ENCODE peak calls at places on chromosomes 4 and X, in seven cellular contexts. One of them, this sample, is unnamed.

GRCh38 chr4:180099962-180100361 is 2143.2 kb upstream of the TENM3 start:
- DNase-seq in nephron progenitor cell: no peak
- DNase-seq in cardiac fibroblast: no peak
- DNase-seq in substantia nigra: no peak
- DNase-seq in GM19239: no peak
- DNase-seq in cardiac muscle cell: no peak
- DNase-seq in HCEC 1CT: no peak
- DNase-seq in this sample: no peak

GRCh38 chrX:47191331-47191730 is 2.3 kb upstream of the UBA1 start:
- DNase-seq in nephron progenitor cell: peak
- DNase-seq in cardiac fibroblast: peak
- DNase-seq in substantia nigra: no peak
- DNase-seq in GM19239: peak
- DNase-seq in cardiac muscle cell: no peak
- DNase-seq in HCEC 1CT: peak
- DNase-seq in this sample: no peak

GRCh38 chr4:113457886-113458285 is 303.7 kb downstream of the CAMK2D start:
- DNase-seq in nephron progenitor cell: no peak
- DNase-seq in cardiac fibroblast: no peak
- DNase-seq in substantia nigra: no peak
- DNase-seq in GM19239: no peak
- DNase-seq in cardiac muscle cell: no peak
- DNase-seq in HCEC 1CT: no peak
- DNase-seq in this sample: no peak

GRCh38 chrX:16239211-16239610 is 71.9 kb downstream of the MAGEB17 start:
- DNase-seq in nephron progenitor cell: no peak
- DNase-seq in cardiac fibroblast: peak
- DNase-seq in substantia nigra: no peak
- DNase-seq in GM19239: no peak
- DNase-seq in cardiac muscle cell: peak
- DNase-seq in HCEC 1CT: peak
- DNase-seq in this sample: no peak

GRCh38 chr4:104826171-104826570 is 320.5 kb upstream of the TET2 start:
- DNase-seq in nephron progenitor cell: no peak
- DNase-seq in cardiac fibroblast: no peak
- DNase-seq in substantia nigra: no peak
- DNase-seq in GM19239: no peak
- DNase-seq in cardiac muscle cell: no peak
- DNase-seq in HCEC 1CT: no peak
- DNase-seq in this sample: no peak

GRCh38 chr4:38151870-38152269 is 191.7 kb downstream of the PTTG2 start:
- DNase-seq in nephron progenitor cell: no peak
- DNase-seq in cardiac fibroblast: no peak
- DNase-seq in substantia nigra: no peak
- DNase-seq in GM19239: no peak
- DNase-seq in cardiac muscle cell: no peak
- DNase-seq in HCEC 1CT: no peak
- DNase-seq in this sample: no peak

GRCh38 chr4:169397762-169398161 is 127.0 kb upstream of the SH3RF1 start:
- DNase-seq in nephron progenitor cell: no peak
- DNase-seq in cardiac fibroblast: peak
- DNase-seq in substantia nigra: no peak
- DNase-seq in GM19239: no peak
- DNase-seq in cardiac muscle cell: peak
- DNase-seq in HCEC 1CT: peak
- DNase-seq in this sample: no peak

GRCh38 chr4:120682981-120683380 is 239.5 kb downstream of the PRDM5 start:
- DNase-seq in nephron progenitor cell: no peak
- DNase-seq in cardiac fibroblast: no peak
- DNase-seq in substantia nigra: no peak
- DNase-seq in GM19239: no peak
- DNase-seq in cardiac muscle cell: no peak
- DNase-seq in HCEC 1CT: no peak
- DNase-seq in this sample: no peak

GRCh38 chr4:163492951-163493504 is 1.5 kb upstream of the TMA16 start:
- DNase-seq in nephron progenitor cell: no peak
- DNase-seq in cardiac fibroblast: no peak
- DNase-seq in substantia nigra: no peak
- DNase-seq in GM19239: no peak
- DNase-seq in cardiac muscle cell: no peak
- DNase-seq in HCEC 1CT: no peak
- DNase-seq in this sample: no peak

GRCh38 chrX:142096263-142096662 is 108.8 kb downstream of the MAGEC2 start:
- DNase-seq in nephron progenitor cell: no peak
- DNase-seq in cardiac fibroblast: no peak
- DNase-seq in substantia nigra: no peak
- DNase-seq in GM19239: no peak
- DNase-seq in cardiac muscle cell: peak
- DNase-seq in HCEC 1CT: no peak
- DNase-seq in this sample: no peak

GRCh38 chr4:137749466-137749865 is 217.2 kb upstream of the PCDH18 start:
- DNase-seq in nephron progenitor cell: no peak
- DNase-seq in cardiac fibroblast: peak
- DNase-seq in substantia nigra: no peak
- DNase-seq in GM19239: no peak
- DNase-seq in cardiac muscle cell: peak
- DNase-seq in HCEC 1CT: peak
- DNase-seq in this sample: no peak

GRCh38 chr4:58734030-58734673 is 1624.0 kb upstream of the IGFBP7 start:
- DNase-seq in nephron progenitor cell: no peak
- DNase-seq in cardiac fibroblast: no peak
- DNase-seq in substantia nigra: no peak
- DNase-seq in GM19239: no peak
- DNase-seq in cardiac muscle cell: no peak
- DNase-seq in HCEC 1CT: no peak
- DNase-seq in this sample: no peak

GRCh38 chr4:184747034-184747830 is 13.3 kb upstream of the CENPU start:
- DNase-seq in nephron progenitor cell: no peak
- DNase-seq in cardiac fibroblast: no peak
- DNase-seq in substantia nigra: no peak
- DNase-seq in GM19239: no peak
- DNase-seq in cardiac muscle cell: no peak
- DNase-seq in HCEC 1CT: no peak
- DNase-seq in this sample: no peak

GRCh38 chr4:155025762-155026457 is 182.5 kb upstream of the NPY2R start:
- DNase-seq in nephron progenitor cell: peak
- DNase-seq in cardiac fibroblast: peak
- DNase-seq in substantia nigra: peak
- DNase-seq in GM19239: no peak
- DNase-seq in cardiac muscle cell: peak
- DNase-seq in HCEC 1CT: peak
- DNase-seq in this sample: no peak

GRCh38 chr4:110540606-110541440 is 64.9 kb downstream of the ENPEP start:
- DNase-seq in nephron progenitor cell: no peak
- DNase-seq in cardiac fibroblast: peak
- DNase-seq in substantia nigra: no peak
- DNase-seq in GM19239: no peak
- DNase-seq in cardiac muscle cell: peak
- DNase-seq in HCEC 1CT: peak
- DNase-seq in this sample: no peak

GRCh38 chr4:6333301-6334202 is 63.9 kb downstream of the WFS1 start:
- DNase-seq in nephron progenitor cell: no peak
- DNase-seq in cardiac fibroblast: peak
- DNase-seq in substantia nigra: no peak
- DNase-seq in GM19239: no peak
- DNase-seq in cardiac muscle cell: no peak
- DNase-seq in HCEC 1CT: peak
- DNase-seq in this sample: no peak

GRCh38 chr4:167555338-167556022 is 321.2 kb upstream of the SPOCK3 start:
- DNase-seq in nephron progenitor cell: no peak
- DNase-seq in cardiac fibroblast: peak
- DNase-seq in substantia nigra: no peak
- DNase-seq in GM19239: no peak
- DNase-seq in cardiac muscle cell: no peak
- DNase-seq in HCEC 1CT: peak
- DNase-seq in this sample: no peak

GRCh38 chr4:150217192-150217591 is 138.9 kb downstream of the DCLK2 start:
- DNase-seq in nephron progenitor cell: no peak
- DNase-seq in cardiac fibroblast: peak
- DNase-seq in substantia nigra: peak
- DNase-seq in GM19239: no peak
- DNase-seq in cardiac muscle cell: peak
- DNase-seq in HCEC 1CT: peak
- DNase-seq in this sample: peak

GRCh38 chrX:79094075-79094832 is 50.2 kb upstream of the GPR174 start:
- DNase-seq in nephron progenitor cell: no peak
- DNase-seq in cardiac fibroblast: no peak
- DNase-seq in substantia nigra: no peak
- DNase-seq in GM19239: no peak
- DNase-seq in cardiac muscle cell: no peak
- DNase-seq in HCEC 1CT: no peak
- DNase-seq in this sample: no peak

GRCh38 chr4:85611661-85612060 is 136.7 kb downstream of the ARHGAP24 start:
- DNase-seq in nephron progenitor cell: no peak
- DNase-seq in cardiac fibroblast: no peak
- DNase-seq in substantia nigra: no peak
- DNase-seq in GM19239: no peak
- DNase-seq in cardiac muscle cell: no peak
- DNase-seq in HCEC 1CT: no peak
- DNase-seq in this sample: no peak

This sample was measured in B cell.